ENCODE peak calls at places on chromosomes 4 and X, in seven cellular contexts. One of them, this sample, is unnamed.

GRCh38 chr4:4384837-4385236 is 2.1 kb upstream of the NSG1 start:
- DNase-seq in body of pancreas: no peak
- DNase-seq in GM12878: no peak
- DNase-seq in PC-3: peak; percentile 16
- DNase-seq in upper lobe of right lung: no peak
- DNase-seq in lower lobe of right lung: no peak
- DNase-seq in mucosa of descending colon: no peak
- DNase-seq in this sample: peak; percentile 55

GRCh38 chr4:182555997-182556418 is 312.8 kb downstream of the TENM3 start:
- DNase-seq in lower lobe of right lung: no peak
- DNase-seq in body of pancreas: no peak
- DNase-seq in upper lobe of right lung: no peak
- DNase-seq in GM12878: no peak
- DNase-seq in mucosa of descending colon: no peak
- DNase-seq in PC-3: no peak
- DNase-seq in this sample: peak; percentile 50

GRCh38 chrX:115650916-115651315 is 89.9 kb downstream of the PLS3 start:
- DNase-seq in PC-3: peak; percentile 52
- DNase-seq in mucosa of descending colon: no peak
- DNase-seq in upper lobe of right lung: no peak
- DNase-seq in GM12878: peak; percentile 17
- DNase-seq in body of pancreas: peak; percentile 48
- DNase-seq in lower lobe of right lung: no peak
- DNase-seq in this sample: peak; percentile 9

GRCh38 chrX:117972681-117973080 is 143.9 kb downstream of the KLHL13 start:
- DNase-seq in body of pancreas: no peak
- DNase-seq in mucosa of descending colon: no peak
- DNase-seq in GM12878: no peak
- DNase-seq in PC-3: no peak
- DNase-seq in lower lobe of right lung: no peak
- DNase-seq in upper lobe of right lung: no peak
- DNase-seq in this sample: no peak

GRCh38 chr4:104279744-104280143 is 214.9 kb downstream of the CXXC4 start:
- DNase-seq in upper lobe of right lung: no peak
- DNase-seq in mucosa of descending colon: no peak
- DNase-seq in GM12878: no peak
- DNase-seq in lower lobe of right lung: no peak
- DNase-seq in body of pancreas: no peak
- DNase-seq in PC-3: no peak
- DNase-seq in this sample: no peak

GRCh38 chr4:147288512-147288911 is 192.4 kb upstream of the EDNRA start:
- DNase-seq in mucosa of descending colon: no peak
- DNase-seq in GM12878: no peak
- DNase-seq in body of pancreas: no peak
- DNase-seq in upper lobe of right lung: no peak
- DNase-seq in PC-3: no peak
- DNase-seq in lower lobe of right lung: no peak
- DNase-seq in this sample: no peak

GRCh38 chrX:136907626-136908025 is 27.1 kb upstream of the RBMX start:
- DNase-seq in mucosa of descending colon: no peak
- DNase-seq in body of pancreas: peak; percentile 8
- DNase-seq in GM12878: no peak
- DNase-seq in PC-3: no peak
- DNase-seq in lower lobe of right lung: no peak
- DNase-seq in upper lobe of right lung: no peak
- DNase-seq in this sample: no peak

GRCh38 chr4:121200795-121201472 is 36.8 kb upstream of the TNIP3 start:
- DNase-seq in GM12878: peak; percentile 68
- DNase-seq in body of pancreas: no peak
- DNase-seq in lower lobe of right lung: no peak
- DNase-seq in mucosa of descending colon: no peak
- DNase-seq in PC-3: no peak
- DNase-seq in upper lobe of right lung: no peak
- DNase-seq in this sample: no peak

GRCh38 chr4:136651932-136652331 is 880.4 kb downstream of the PCDH18 start:
- DNase-seq in upper lobe of right lung: no peak
- DNase-seq in mucosa of descending colon: no peak
- DNase-seq in PC-3: no peak
- DNase-seq in GM12878: no peak
- DNase-seq in body of pancreas: no peak
- DNase-seq in lower lobe of right lung: no peak
- DNase-seq in this sample: peak; percentile 3

GRCh38 chrX:41377624-41378023 is 43.7 kb downstream of the DDX3X start:
- DNase-seq in PC-3: no peak
- DNase-seq in body of pancreas: no peak
- DNase-seq in GM12878: no peak
- DNase-seq in lower lobe of right lung: no peak
- DNase-seq in upper lobe of right lung: no peak
- DNase-seq in mucosa of descending colon: no peak
- DNase-seq in this sample: no peak

GRCh38 chr4:186948361-186949291 is 225.0 kb upstream of the FAT1 start:
- DNase-seq in body of pancreas: peak; percentile 83
- DNase-seq in mucosa of descending colon: no peak
- DNase-seq in upper lobe of right lung: no peak
- DNase-seq in PC-3: peak; percentile 25
- DNase-seq in lower lobe of right lung: no peak
- DNase-seq in GM12878: no peak
- DNase-seq in this sample: no peak

GRCh38 chr4:89765966-89766365 is 71.0 kb downstream of the SNCA start:
- DNase-seq in PC-3: no peak
- DNase-seq in lower lobe of right lung: no peak
- DNase-seq in GM12878: no peak
- DNase-seq in mucosa of descending colon: no peak
- DNase-seq in body of pancreas: peak; percentile 7
- DNase-seq in upper lobe of right lung: no peak
- DNase-seq in this sample: peak; percentile 67

GRCh38 chr4:168751263-168752225 is 254.7 kb downstream of the PALLD start:
- DNase-seq in upper lobe of right lung: no peak
- DNase-seq in PC-3: no peak
- DNase-seq in GM12878: no peak
- DNase-seq in mucosa of descending colon: no peak
- DNase-seq in body of pancreas: no peak
- DNase-seq in lower lobe of right lung: no peak
- DNase-seq in this sample: peak; percentile 24

GRCh38 chr4:22921891-22922290 is 229.2 kb downstream of the GBA3 start:
- DNase-seq in GM12878: no peak
- DNase-seq in lower lobe of right lung: no peak
- DNase-seq in upper lobe of right lung: no peak
- DNase-seq in body of pancreas: no peak
- DNase-seq in mucosa of descending colon: no peak
- DNase-seq in PC-3: no peak
- DNase-seq in this sample: no peak

GRCh38 chr4:57103051-57103450 is 7.1 kb downstream of the IGFBP7 start:
- DNase-seq in GM12878: no peak
- DNase-seq in mucosa of descending colon: no peak
- DNase-seq in body of pancreas: no peak
- DNase-seq in PC-3: no peak
- DNase-seq in upper lobe of right lung: no peak
- DNase-seq in lower lobe of right lung: no peak
- DNase-seq in this sample: no peak

GRCh38 chr4:72714482-72715279 is 145.7 kb upstream of the ADAMTS3 start:
- DNase-seq in mucosa of descending colon: no peak
- DNase-seq in upper lobe of right lung: no peak
- DNase-seq in PC-3: no peak
- DNase-seq in body of pancreas: no peak
- DNase-seq in lower lobe of right lung: no peak
- DNase-seq in GM12878: no peak
- DNase-seq in this sample: no peak

GRCh38 chrX:46340696-46341095 is 204.5 kb downstream of the ZNF674 start:
- DNase-seq in lower lobe of right lung: no peak
- DNase-seq in GM12878: no peak
- DNase-seq in body of pancreas: no peak
- DNase-seq in upper lobe of right lung: no peak
- DNase-seq in mucosa of descending colon: no peak
- DNase-seq in PC-3: no peak
- DNase-seq in this sample: no peak

GRCh38 chr4:86855572-86855971 is 6.4 kb upstream of the SLC10A6 start:
- DNase-seq in upper lobe of right lung: no peak
- DNase-seq in lower lobe of right lung: no peak
- DNase-seq in PC-3: peak; percentile 74
- DNase-seq in GM12878: no peak
- DNase-seq in body of pancreas: no peak
- DNase-seq in mucosa of descending colon: no peak
- DNase-seq in this sample: peak; percentile 89

GRCh38 chr4:167233523-167234387 is 539 bp downstream of the SPOCK3 start:
- DNase-seq in PC-3: peak; percentile 26
- DNase-seq in mucosa of descending colon: no peak
- DNase-seq in upper lobe of right lung: peak; percentile 57
- DNase-seq in body of pancreas: no peak
- DNase-seq in GM12878: no peak
- DNase-seq in lower lobe of right lung: no peak
- DNase-seq in this sample: peak; percentile 34

GRCh38 chrX:42530027-42530426 is 247.9 kb downstream of the PPP1R2C start:
- DNase-seq in PC-3: peak; percentile 25
- DNase-seq in body of pancreas: no peak
- DNase-seq in GM12878: no peak
- DNase-seq in mucosa of descending colon: no peak
- DNase-seq in lower lobe of right lung: no peak
- DNase-seq in upper lobe of right lung: no peak
- DNase-seq in this sample: peak; percentile 79

GRCh38 chrX:13659057-13659456 is 6.1 kb downstream of the TCEANC start:
- DNase-seq in mucosa of descending colon: no peak
- DNase-seq in upper lobe of right lung: no peak
- DNase-seq in lower lobe of right lung: no peak
- DNase-seq in body of pancreas: no peak
- DNase-seq in PC-3: peak; percentile 43
- DNase-seq in GM12878: no peak
- DNase-seq in this sample: peak; percentile 90

GRCh38 chr4:142509881-142510280 is 336.2 kb downstream of the INPP4B start:
- DNase-seq in PC-3: peak; percentile 50
- DNase-seq in GM12878: no peak
- DNase-seq in mucosa of descending colon: no peak
- DNase-seq in body of pancreas: no peak
- DNase-seq in upper lobe of right lung: no peak
- DNase-seq in lower lobe of right lung: no peak
- DNase-seq in this sample: peak; percentile 51

GRCh38 chr4:22532896-22533295 is 17.0 kb upstream of the ADGRA3 start:
- DNase-seq in upper lobe of right lung: no peak
- DNase-seq in GM12878: no peak
- DNase-seq in lower lobe of right lung: no peak
- DNase-seq in body of pancreas: no peak
- DNase-seq in PC-3: no peak
- DNase-seq in mucosa of descending colon: no peak
- DNase-seq in this sample: peak; percentile 75

GRCh38 chr4:83320548-83320947 is 14.1 kb downstream of the HPSE start:
- DNase-seq in PC-3: peak; percentile 29
- DNase-seq in lower lobe of right lung: peak; percentile 83
- DNase-seq in GM12878: no peak
- DNase-seq in upper lobe of right lung: peak; percentile 70
- DNase-seq in mucosa of descending colon: peak; percentile 36
- DNase-seq in body of pancreas: peak; percentile 26
- DNase-seq in this sample: peak; percentile 54

GRCh38 chr4:54234497-54235205 is 5.6 kb downstream of the PDGFRA start:
- DNase-seq in mucosa of descending colon: no peak
- DNase-seq in body of pancreas: no peak
- DNase-seq in upper lobe of right lung: no peak
- DNase-seq in GM12878: no peak
- DNase-seq in lower lobe of right lung: no peak
- DNase-seq in PC-3: no peak
- DNase-seq in this sample: no peak
- TF ChIP-seq CTCF in mucosa of descending colon: no peak
- TF ChIP-seq CTCF in body of pancreas: no peak
- TF ChIP-seq CTCF in upper lobe of right lung: no peak
- TF ChIP-seq CTCF in GM12878: no peak
- TF ChIP-seq CTCF in lower lobe of right lung: no peak
- TF ChIP-seq CTCF in PC-3: peak; percentile 4
- TF ChIP-seq CTCF in this sample: no peak

DNA sequence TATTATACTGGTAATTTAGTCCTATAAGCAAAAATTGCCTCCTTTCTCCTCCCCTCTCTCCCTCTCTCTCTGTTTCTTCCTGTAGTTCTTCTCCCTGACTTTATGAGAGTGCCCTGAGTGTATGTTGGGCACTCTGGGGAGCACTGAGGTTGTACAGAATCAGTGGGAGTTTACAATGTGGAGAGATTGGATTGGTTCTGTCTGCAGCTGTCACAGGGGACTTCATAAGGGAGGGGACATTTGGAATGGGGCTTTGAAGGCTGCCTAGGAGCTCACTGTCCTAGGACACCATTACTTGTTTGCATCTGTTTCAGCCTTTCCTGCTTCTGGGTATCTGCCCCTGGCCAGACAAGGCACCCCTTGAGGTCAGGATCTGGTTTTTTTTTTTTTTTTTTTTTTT is 22.9 kb downstream of the SH3TC1 start:
- DNase-seq in mucosa of descending colon: no peak
- DNase-seq in upper lobe of right lung: no peak
- DNase-seq in PC-3: no peak
- DNase-seq in lower lobe of right lung: no peak
- DNase-seq in GM12878: no peak
- DNase-seq in body of pancreas: no peak
- DNase-seq in this sample: no peak
- H3K36me3 ChIP-seq in mucosa of descending colon: no peaks in the 10 kb centered on the region
- H3K36me3 ChIP-seq in upper lobe of right lung: peaks cover 55% of the 10 kb centered on the region
- H3K36me3 ChIP-seq in PC-3: no peaks in the 10 kb centered on the region
- H3K36me3 ChIP-seq in lower lobe of right lung: peaks cover 84% of the 10 kb centered on the region
- H3K36me3 ChIP-seq in GM12878: peaks cover 21% of the 10 kb centered on the region
- H3K36me3 ChIP-seq in body of pancreas: no peaks in the 10 kb centered on the region
- H3K36me3 ChIP-seq in this sample: peaks cover 54% of the 10 kb centered on the region

DNA sequence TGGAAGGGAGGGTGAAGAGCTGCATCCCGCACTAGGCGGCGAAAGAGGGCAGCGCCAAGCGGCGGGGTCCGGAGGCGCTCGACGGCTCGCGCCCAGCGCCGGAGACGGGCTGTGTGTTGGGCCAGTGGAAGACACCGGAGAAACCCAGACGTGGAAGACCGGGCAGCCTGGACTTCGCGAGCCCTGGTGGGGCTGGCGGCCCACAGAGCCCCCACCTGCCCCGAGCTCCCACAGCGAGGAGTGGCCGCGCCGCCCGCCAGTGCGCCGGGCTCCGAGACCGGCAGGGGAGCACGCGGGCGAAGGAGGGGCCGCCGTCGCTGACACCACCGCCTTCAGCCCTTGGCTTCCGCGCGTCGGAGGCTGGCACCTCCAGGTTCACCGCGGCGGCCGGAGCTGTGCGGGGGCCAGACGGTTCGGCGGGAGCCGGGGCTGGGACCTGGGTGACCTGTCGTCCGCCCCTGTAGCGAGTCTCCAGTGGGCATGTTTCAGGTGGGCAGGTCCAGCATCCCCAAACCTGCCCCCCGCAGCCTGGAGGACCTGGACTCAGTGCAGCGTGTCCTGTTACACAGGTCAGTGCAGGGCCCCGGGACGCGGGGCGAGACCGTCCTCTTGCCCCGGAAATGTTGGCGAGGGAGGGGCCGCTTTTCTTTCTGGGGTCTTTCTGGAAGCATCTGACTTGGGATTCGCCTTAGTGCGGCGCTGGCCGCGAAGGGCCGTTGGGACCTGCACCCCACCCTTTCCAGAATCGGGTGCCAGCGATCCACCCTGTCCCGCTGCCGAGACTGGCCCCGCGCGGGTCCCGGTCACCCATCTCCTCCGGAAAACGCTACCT is 9.6 kb upstream of the INTU start:
- DNase-seq in upper lobe of right lung: peak; percentile 76
- DNase-seq in PC-3: no peak
- DNase-seq in lower lobe of right lung: peak; percentile 56
- DNase-seq in mucosa of descending colon: peak; percentile 51
- DNase-seq in body of pancreas: peak; percentile 32
- DNase-seq in GM12878: no peak
- DNase-seq in this sample: peak; percentile 7
- TF ChIP-seq CTCF in upper lobe of right lung: peak; percentile 32
- TF ChIP-seq CTCF in PC-3: no peak
- TF ChIP-seq CTCF in lower lobe of right lung: peak; percentile 38
- TF ChIP-seq CTCF in mucosa of descending colon: no peak
- TF ChIP-seq CTCF in body of pancreas: peak; percentile 20
- TF ChIP-seq CTCF in GM12878: no peak
- TF ChIP-seq CTCF in this sample: peak; percentile 54

GRCh38 chr4:2953496-2953895 is 9.7 kb downstream of the NOP14 start:
- DNase-seq in GM12878: no peak
- DNase-seq in body of pancreas: no peak
- DNase-seq in mucosa of descending colon: no peak
- DNase-seq in PC-3: no peak
- DNase-seq in upper lobe of right lung: no peak
- DNase-seq in lower lobe of right lung: no peak
- DNase-seq in this sample: no peak
- H3K36me3 ChIP-seq in GM12878: peaks cover 56% of the 10 kb centered on the region
- H3K36me3 ChIP-seq in body of pancreas: peaks cover 22% of the 10 kb centered on the region
- H3K36me3 ChIP-seq in mucosa of descending colon: peaks cover 11% of the 10 kb centered on the region
- H3K36me3 ChIP-seq in PC-3: peaks cover 45% of the 10 kb centered on the region
- H3K36me3 ChIP-seq in upper lobe of right lung: peaks cover 87% of the 10 kb centered on the region
- H3K36me3 ChIP-seq in lower lobe of right lung: peaks cover 94% of the 10 kb centered on the region
- H3K36me3 ChIP-seq in this sample: peaks cover 55% of the 10 kb centered on the region